ENCODE peak calls at places on chromosome 21, in four cellular contexts. One of them, this sample, is unnamed.
A peak's percentile ranks its signal among the peaks of the same experiment; 100 is the strongest.

GRCh38 chr21:26388731-26389231 is 184.3 kb downstream of the CYYR1 start:
- DNase-seq in posterior cingulate gyrus: no peak
- DNase-seq in neural progenitor cell: no peak
- DNase-seq in activated naive CD4-positive, alpha-beta T cell: no peak
- DNase-seq in this sample: no peak

GRCh38 chr21:46096997-46097825 is 701 bp upstream of the COL6A2 start:
- DNase-seq in posterior cingulate gyrus: peak; percentile 5
- DNase-seq in activated naive CD4-positive, alpha-beta T cell: no peak
- DNase-seq in neural progenitor cell: no peak
- DNase-seq in this sample: peak; percentile 59

GRCh38 chr21:37787456-37787855 is 128.8 kb downstream of the KCNJ6 start:
- DNase-seq in neural progenitor cell: no peak
- DNase-seq in posterior cingulate gyrus: no peak
- DNase-seq in activated naive CD4-positive, alpha-beta T cell: no peak
- DNase-seq in this sample: no peak

GRCh38 chr21:29504751-29505321 is 206.1 kb downstream of the BACH1 start:
- DNase-seq in neural progenitor cell: no peak
- DNase-seq in activated naive CD4-positive, alpha-beta T cell: no peak
- DNase-seq in posterior cingulate gyrus: no peak
- DNase-seq in this sample: no peak

GRCh38 chr21:39537571-39537970 is 75.2 kb upstream of the B3GALT5 start:
- DNase-seq in posterior cingulate gyrus: no peak
- DNase-seq in activated naive CD4-positive, alpha-beta T cell: no peak
- DNase-seq in neural progenitor cell: no peak
- DNase-seq in this sample: no peak

GRCh38 chr21:41816583-41817165 is 49.8 kb upstream of the RIPK4 start:
- DNase-seq in posterior cingulate gyrus: no peak
- DNase-seq in activated naive CD4-positive, alpha-beta T cell: peak; percentile 20
- DNase-seq in neural progenitor cell: peak; percentile 77
- DNase-seq in this sample: peak; percentile 87

GRCh38 chr21:45858180-45858579 is 123.4 kb upstream of the COL6A1 start:
- DNase-seq in posterior cingulate gyrus: no peak
- DNase-seq in neural progenitor cell: no peak
- DNase-seq in activated naive CD4-positive, alpha-beta T cell: no peak
- DNase-seq in this sample: peak; percentile 42

GRCh38 chr21:35377505-35378090 is 328.5 kb upstream of the RUNX1 start:
- DNase-seq in activated naive CD4-positive, alpha-beta T cell: no peak
- DNase-seq in posterior cingulate gyrus: no peak
- DNase-seq in neural progenitor cell: no peak
- DNase-seq in this sample: no peak

GRCh38 chr21:44893278-44893556 is 19.7 kb upstream of the PTTG1IP start:
- DNase-seq in activated naive CD4-positive, alpha-beta T cell: no peak
- DNase-seq in posterior cingulate gyrus: no peak
- DNase-seq in neural progenitor cell: no peak
- DNase-seq in this sample: no peak

GRCh38 chr21:36698160-36699025 is 522 bp upstream of the SIM2 start:
- DNase-seq in activated naive CD4-positive, alpha-beta T cell: no peak
- DNase-seq in neural progenitor cell: peak; percentile 69
- DNase-seq in posterior cingulate gyrus: no peak
- DNase-seq in this sample: peak; percentile 83

GRCh38 chr21:45376459-45377324 is 28.3 kb upstream of the COL18A1 start:
- DNase-seq in neural progenitor cell: no peak
- DNase-seq in posterior cingulate gyrus: peak; percentile 0
- DNase-seq in activated naive CD4-positive, alpha-beta T cell: no peak
- DNase-seq in this sample: no peak

GRCh38 chr21:37683396-37684114 is 232.7 kb downstream of the KCNJ6 start:
- DNase-seq in posterior cingulate gyrus: no peak
- DNase-seq in activated naive CD4-positive, alpha-beta T cell: no peak
- DNase-seq in neural progenitor cell: no peak
- DNase-seq in this sample: no peak

GRCh38 chr21:45135868-45136267 is 61.5 kb downstream of the ADARB1 start:
- DNase-seq in neural progenitor cell: no peak
- DNase-seq in activated naive CD4-positive, alpha-beta T cell: no peak
- DNase-seq in posterior cingulate gyrus: no peak
- DNase-seq in this sample: no peak

GRCh38 chr21:45056917-45057560 is 17.3 kb upstream of the ADARB1 start:
- DNase-seq in posterior cingulate gyrus: no peak
- DNase-seq in activated naive CD4-positive, alpha-beta T cell: no peak
- DNase-seq in neural progenitor cell: no peak
- DNase-seq in this sample: no peak

GRCh38 chr21:43874085-43874785 is 9.2 kb downstream of the AGPAT3 start:
- DNase-seq in activated naive CD4-positive, alpha-beta T cell: no peak
- DNase-seq in neural progenitor cell: no peak
- DNase-seq in posterior cingulate gyrus: no peak
- DNase-seq in this sample: no peak

GRCh38 chr21:42986125-42986783 is 11.9 kb downstream of the PKNOX1 start:
- DNase-seq in neural progenitor cell: no peak
- DNase-seq in posterior cingulate gyrus: no peak
- DNase-seq in activated naive CD4-positive, alpha-beta T cell: no peak
- DNase-seq in this sample: no peak

GRCh38 chr21:42624095-42624830 is 29.2 kb upstream of the PDE9A start:
- DNase-seq in neural progenitor cell: no peak
- DNase-seq in posterior cingulate gyrus: no peak
- DNase-seq in activated naive CD4-positive, alpha-beta T cell: no peak
- DNase-seq in this sample: no peak

This sample was measured in endodermal cell.